ENCODE peak calls at places on chromosome 7, in seven cellular contexts. K is anterior cingulate cortex, A is left colon, J is AG09309, C is hypothalamus, P is WTC11, Y is GM04504. M is an unnamed sample.

GRCh38 chr7:156129589-156129988 is 317.3 kb upstream of the SHH start:
- DNase-seq in K (no peak), Y (no peak), J (no peak), A (no peak), P (no peak), C (no peak), M (no peak)

GRCh38 chr7:30776971-30777370 is 5.8 kb downstream of the MINDY4 start:
- DNase-seq in J (no peak), P (no peak), Y (no peak), A (no peak), K (no peak), C (no peak), M (no peak)

GRCh38 chr7:26237035-26237807 is 35.7 kb downstream of the CBX3 start:
- DNase-seq in J (no peak), C (no peak), K (no peak), Y (no peak), A (no peak), P (no peak), M (no peak)

GRCh38 chr7:151857866-151858440 is 19.0 kb downstream of the PRKAG2 start:
- DNase-seq in A (no peak), Y (no peak), P (no peak), J (no peak), C (no peak), K (no peak), M (no peak)

GRCh38 chr7:141674702-141675101 is 27.3 kb downstream of the DENND11 start:
- DNase-seq in P (peak; percentile 72), K (no peak), A (no peak), Y (no peak), C (no peak), J (no peak), M (no peak)

GRCh38 chr7:80721880-80722595 is 83.6 kb downstream of the CD36 start:
- DNase-seq in P (no peak), C (no peak), J (peak; percentile 69), K (no peak), Y (no peak), A (no peak), M (no peak)

GRCh38 chr7:104903044-104903443 is 111.0 kb upstream of the KMT2E start:
- DNase-seq in P (no peak), Y (no peak), A (no peak), K (no peak), J (no peak), C (no peak), M (no peak)

GRCh38 chr7:77538908-77539212 is 1.8 kb downstream of the PTPN12 start:
- DNase-seq in Y (no peak), A (no peak), J (no peak), K (no peak), C (no peak), P (no peak), M (no peak)

GRCh38 chr7:29976673-29977072 is 12.9 kb downstream of the SCRN1 start:
- DNase-seq in C (no peak), P (no peak), K (peak; percentile 38), J (no peak), Y (no peak), A (no peak), M (no peak)

GRCh38 chr7:123770378-123770777 is 21.6 kb upstream of the WASL start:
- DNase-seq in K (no peak), P (no peak), Y (peak; percentile 12), J (peak; percentile 18), A (no peak), C (no peak), M (no peak)

M was measured in KG1.